ENCODE peak calls at places on chromosomes 12 and 14, in five cellular contexts. One of them, this sample, is unnamed.

GRCh38 chr12:130337476-130338303 is at the start of gene PIWIL1:
- DNase-seq in foreskin keratinocyte: no peak
- DNase-seq in AG10803: no peak
- DNase-seq in HFFc6: no peak
- DNase-seq in mammary epithelial cell: no peak
- DNase-seq in this sample: no peak

GRCh38 chr12:4566474-4566873 is 4.5 kb downstream of the DYRK4 start:
- DNase-seq in AG10803: no peak
- DNase-seq in mammary epithelial cell: no peak
- DNase-seq in HFFc6: no peak
- DNase-seq in foreskin keratinocyte: no peak
- DNase-seq in this sample: no peak

GRCh38 chr12:53938276-53939140 is at the start of gene HOXC13:
- DNase-seq in foreskin keratinocyte: peak
- DNase-seq in AG10803: peak
- DNase-seq in mammary epithelial cell: peak
- DNase-seq in HFFc6: no peak
- DNase-seq in this sample: no peak

GRCh38 chr14:104135121-104135903 is 3.1 kb upstream of the KIF26A start:
- DNase-seq in AG10803: no peak
- DNase-seq in mammary epithelial cell: no peak
- DNase-seq in foreskin keratinocyte: no peak
- DNase-seq in HFFc6: no peak
- DNase-seq in this sample: no peak

GRCh38 chr12:114901316-114901715 is 217.3 kb upstream of the TBX3 start:
- DNase-seq in foreskin keratinocyte: no peak
- DNase-seq in mammary epithelial cell: no peak
- DNase-seq in HFFc6: no peak
- DNase-seq in AG10803: no peak
- DNase-seq in this sample: no peak

GRCh38 chr14:84003316-84003715 is 1526.6 kb upstream of the FLRT2 start:
- DNase-seq in AG10803: no peak
- DNase-seq in mammary epithelial cell: no peak
- DNase-seq in HFFc6: no peak
- DNase-seq in foreskin keratinocyte: no peak
- DNase-seq in this sample: no peak

GRCh38 chr14:61476737-61477410 is 155.5 kb downstream of the PRKCH start:
- DNase-seq in HFFc6: peak
- DNase-seq in foreskin keratinocyte: peak
- DNase-seq in AG10803: peak
- DNase-seq in mammary epithelial cell: peak
- DNase-seq in this sample: no peak

GRCh38 chr12:4855121-4855924 is 54.4 kb upstream of the KCNA1 start:
- DNase-seq in mammary epithelial cell: peak
- DNase-seq in HFFc6: peak
- DNase-seq in AG10803: peak
- DNase-seq in foreskin keratinocyte: peak
- DNase-seq in this sample: peak

GRCh38 chr12:55925870-55926737 is 1.6 kb downstream of the PYM1 start:
- DNase-seq in foreskin keratinocyte: no peak
- DNase-seq in mammary epithelial cell: no peak
- DNase-seq in AG10803: no peak
- DNase-seq in HFFc6: no peak
- DNase-seq in this sample: no peak

GRCh38 chr12:88416786-88417185 is 163.5 kb downstream of the KITLG start:
- DNase-seq in foreskin keratinocyte: no peak
- DNase-seq in mammary epithelial cell: no peak
- DNase-seq in AG10803: no peak
- DNase-seq in HFFc6: no peak
- DNase-seq in this sample: no peak

GRCh38 chr12:88419794-88420193 is 160.5 kb downstream of the KITLG start:
- DNase-seq in foreskin keratinocyte: no peak
- DNase-seq in HFFc6: peak
- DNase-seq in AG10803: peak
- DNase-seq in mammary epithelial cell: no peak
- DNase-seq in this sample: no peak

GRCh38 chr12:88417531-88417930 is 162.7 kb downstream of the KITLG start:
- DNase-seq in mammary epithelial cell: no peak
- DNase-seq in foreskin keratinocyte: no peak
- DNase-seq in HFFc6: no peak
- DNase-seq in AG10803: no peak
- DNase-seq in this sample: no peak

GRCh38 chr12:88420460-88420859 is 159.8 kb downstream of the KITLG start:
- DNase-seq in AG10803: peak
- DNase-seq in mammary epithelial cell: peak
- DNase-seq in HFFc6: peak
- DNase-seq in foreskin keratinocyte: peak
- DNase-seq in this sample: no peak

GRCh38 chr12:88418856-88419497 is 161.3 kb downstream of the KITLG start:
- DNase-seq in HFFc6: peak
- DNase-seq in mammary epithelial cell: no peak
- DNase-seq in AG10803: peak
- DNase-seq in foreskin keratinocyte: no peak
- DNase-seq in this sample: no peak
- TF ChIP-seq CTCF in HFFc6: no peak
- TF ChIP-seq CTCF in mammary epithelial cell: no peak
- TF ChIP-seq CTCF in AG10803: no peak
- TF ChIP-seq CTCF in foreskin keratinocyte: no peak
- TF ChIP-seq CTCF in this sample: no peak

DNA sequence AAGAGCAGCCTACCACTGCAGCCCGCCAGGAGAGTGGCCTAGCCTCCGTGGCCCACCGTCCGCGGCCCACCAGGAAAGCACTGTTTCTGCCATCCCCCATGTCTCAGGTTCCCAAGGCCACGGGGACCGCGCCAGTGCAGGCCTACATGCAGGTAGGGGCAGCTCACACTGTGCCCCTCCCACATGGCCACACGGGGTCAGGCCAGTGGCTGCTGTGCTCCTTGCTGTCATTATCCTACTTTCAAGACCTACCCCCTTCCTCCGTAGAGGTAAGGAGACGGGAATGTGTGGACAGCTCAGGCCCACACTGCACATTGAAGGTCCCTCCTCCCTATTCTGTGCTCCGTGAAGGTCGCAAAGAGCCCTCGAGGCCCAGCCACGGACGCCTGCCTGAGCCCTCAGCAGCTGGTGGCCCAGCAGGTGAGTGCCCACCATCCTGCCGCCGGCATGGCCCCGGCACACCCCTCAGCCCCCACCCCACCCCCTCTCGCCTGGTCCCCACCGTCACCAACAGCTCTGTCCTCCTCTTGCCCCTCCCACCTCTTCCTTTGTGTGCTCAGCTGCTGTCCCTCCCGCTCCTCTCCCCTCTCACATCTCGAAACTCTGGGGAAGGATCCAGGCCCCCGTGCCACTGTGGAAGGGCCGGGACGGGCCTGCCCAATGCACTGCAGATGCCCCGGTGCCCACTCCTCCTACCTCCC is 10.0 kb downstream of the DDX51 start:
- DNase-seq in foreskin keratinocyte: no peak
- DNase-seq in AG10803: no peak
- DNase-seq in mammary epithelial cell: no peak
- DNase-seq in HFFc6: no peak
- DNase-seq in this sample: no peak
- TF ChIP-seq CTCF in foreskin keratinocyte: no peak
- TF ChIP-seq CTCF in AG10803: no peak
- TF ChIP-seq CTCF in mammary epithelial cell: no peak
- TF ChIP-seq CTCF in HFFc6: no peak
- TF ChIP-seq CTCF in this sample: no peak

DNA sequence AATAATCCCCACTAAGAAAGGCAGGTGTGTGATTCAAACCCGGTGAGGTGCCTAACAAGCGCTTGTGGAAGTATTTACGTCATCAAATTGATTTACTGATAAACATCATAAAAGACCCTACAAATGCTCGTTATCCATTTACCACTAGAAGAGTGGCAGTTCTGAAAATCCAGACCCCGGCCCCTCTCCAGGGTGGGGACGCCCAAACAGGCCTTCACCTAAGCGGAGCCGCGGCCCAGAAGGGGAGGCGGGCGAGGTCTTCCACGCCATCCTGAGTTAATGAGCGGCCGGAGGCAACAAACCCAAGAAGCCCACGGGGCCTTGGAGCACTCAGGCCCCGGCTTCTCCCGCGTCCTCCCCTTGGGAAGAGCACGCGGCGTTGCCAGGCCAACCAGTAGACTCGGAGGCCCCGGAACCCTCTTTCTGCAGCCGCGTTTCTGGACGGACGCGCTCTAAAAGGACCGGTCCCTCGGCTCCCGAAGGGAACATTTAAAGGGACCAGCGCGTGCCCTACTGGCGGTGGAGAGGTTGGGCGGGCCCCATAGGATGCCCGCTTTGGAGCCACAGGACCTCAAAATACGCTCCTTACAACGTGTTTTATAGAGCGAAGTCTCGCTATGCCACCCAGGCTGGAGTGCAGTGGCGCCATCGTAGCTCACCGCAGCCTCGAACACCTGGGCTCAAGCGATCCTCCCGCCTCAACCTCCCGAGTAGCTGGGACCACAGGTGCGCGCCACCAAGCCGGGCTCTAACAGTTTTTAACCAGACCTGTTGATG is 3.5 kb downstream of the PTPN21 start:
- DNase-seq in mammary epithelial cell: peak
- DNase-seq in AG10803: peak
- DNase-seq in HFFc6: peak
- DNase-seq in foreskin keratinocyte: peak
- DNase-seq in this sample: peak
- TF ChIP-seq CTCF in mammary epithelial cell: peak
- TF ChIP-seq CTCF in AG10803: peak
- TF ChIP-seq CTCF in HFFc6: peak
- TF ChIP-seq CTCF in foreskin keratinocyte: peak
- TF ChIP-seq CTCF in this sample: no peak

GRCh38 chr14:101246894-101247853 is 314.1 kb upstream of the DIO3 start:
- DNase-seq in AG10803: no peak
- DNase-seq in mammary epithelial cell: no peak
- DNase-seq in foreskin keratinocyte: no peak
- DNase-seq in HFFc6: no peak
- DNase-seq in this sample: no peak
- TF ChIP-seq CTCF in AG10803: no peak
- TF ChIP-seq CTCF in mammary epithelial cell: no peak
- TF ChIP-seq CTCF in foreskin keratinocyte: no peak
- TF ChIP-seq CTCF in HFFc6: no peak
- TF ChIP-seq CTCF in this sample: no peak

GRCh38 chr14:23052671-23053070 is 4.6 kb downstream of the CDH24 start:
- DNase-seq in AG10803: no peak
- DNase-seq in foreskin keratinocyte: no peak
- DNase-seq in HFFc6: no peak
- DNase-seq in mammary epithelial cell: no peak
- DNase-seq in this sample: no peak

GRCh38 chr14:23051482-23051881 is 5.8 kb downstream of the CDH24 start:
- DNase-seq in HFFc6: no peak
- DNase-seq in foreskin keratinocyte: no peak
- DNase-seq in mammary epithelial cell: no peak
- DNase-seq in AG10803: no peak
- DNase-seq in this sample: no peak

GRCh38 chr14:23054000-23054811 is 3.1 kb downstream of the CDH24 start:
- DNase-seq in foreskin keratinocyte: no peak
- DNase-seq in AG10803: no peak
- DNase-seq in mammary epithelial cell: no peak
- DNase-seq in HFFc6: no peak
- DNase-seq in this sample: peak

GRCh38 chr14:23053426-23053825 is 3.9 kb downstream of the CDH24 start:
- DNase-seq in HFFc6: no peak
- DNase-seq in AG10803: no peak
- DNase-seq in foreskin keratinocyte: no peak
- DNase-seq in mammary epithelial cell: no peak
- DNase-seq in this sample: no peak

GRCh38 chr14:23052182-23052623 is 5.1 kb downstream of the CDH24 start:
- DNase-seq in AG10803: no peak
- DNase-seq in foreskin keratinocyte: no peak
- DNase-seq in mammary epithelial cell: peak
- DNase-seq in HFFc6: no peak
- DNase-seq in this sample: no peak
- TF ChIP-seq CTCF in AG10803: peak
- TF ChIP-seq CTCF in foreskin keratinocyte: peak
- TF ChIP-seq CTCF in mammary epithelial cell: peak
- TF ChIP-seq CTCF in HFFc6: no peak
- TF ChIP-seq CTCF in this sample: no peak

GRCh38 chr12:126663304-126664094 is 1598.3 kb downstream of the AACS start:
- DNase-seq in mammary epithelial cell: peak
- DNase-seq in foreskin keratinocyte: no peak
- DNase-seq in HFFc6: peak
- DNase-seq in AG10803: no peak
- DNase-seq in this sample: no peak
- TF ChIP-seq CTCF in mammary epithelial cell: peak
- TF ChIP-seq CTCF in foreskin keratinocyte: peak
- TF ChIP-seq CTCF in HFFc6: peak
- TF ChIP-seq CTCF in AG10803: peak
- TF ChIP-seq CTCF in this sample: no peak

GRCh38 chr12:71752887-71753286 is 1.8 kb upstream of the RAB21 start:
- DNase-seq in AG10803: no peak
- DNase-seq in HFFc6: no peak
- DNase-seq in foreskin keratinocyte: no peak
- DNase-seq in mammary epithelial cell: no peak
- DNase-seq in this sample: no peak

GRCh38 chr12:71756054-71756675 is 1.5 kb downstream of the RAB21 start:
- DNase-seq in AG10803: peak
- DNase-seq in mammary epithelial cell: peak
- DNase-seq in foreskin keratinocyte: no peak
- DNase-seq in HFFc6: no peak
- DNase-seq in this sample: no peak

GRCh38 chr12:71759941-71760340 is 5.3 kb downstream of the RAB21 start:
- DNase-seq in mammary epithelial cell: no peak
- DNase-seq in AG10803: no peak
- DNase-seq in foreskin keratinocyte: no peak
- DNase-seq in HFFc6: no peak
- DNase-seq in this sample: no peak

GRCh38 chr12:71755146-71755892 is 656 bp downstream of the RAB21 start:
- DNase-seq in foreskin keratinocyte: peak
- DNase-seq in AG10803: peak
- DNase-seq in mammary epithelial cell: peak
- DNase-seq in HFFc6: peak
- DNase-seq in this sample: peak

GRCh38 chr12:71754461-71755145 is at the start of gene RAB21:
- DNase-seq in HFFc6: peak
- DNase-seq in AG10803: peak
- DNase-seq in mammary epithelial cell: peak
- DNase-seq in foreskin keratinocyte: peak
- DNase-seq in this sample: peak
- TF ChIP-seq CTCF in HFFc6: peak
- TF ChIP-seq CTCF in AG10803: peak
- TF ChIP-seq CTCF in mammary epithelial cell: peak
- TF ChIP-seq CTCF in foreskin keratinocyte: peak
- TF ChIP-seq CTCF in this sample: peak

This sample was measured in GM10248.